ENCODE peak calls at places on chromosomes 13 and 19, in six cellular contexts. K is AG10803, O is K562, J is B cell, U is fibroblast of mammary gland, G is cardiac fibroblast. F is an unnamed sample.

GRCh38 chr19:1239796-1240737 is 1.5 kb upstream of the ATP5F1D start:
- DNase-seq in K (peak; percentile 82), O (peak; percentile 95), J (peak; percentile 85), U (peak; percentile 90), G (peak; percentile 95), F (peak; percentile 78)

GRCh38 chr13:95505265-95505664 is 47.3 kb upstream of the CLDN10 start:
- DNase-seq in K (no peak), O (no peak), J (no peak), U (no peak), G (no peak), F (no peak)

GRCh38 chr13:108963846-108964600 is 334.6 kb downstream of the MYO16 start:
- DNase-seq in K (peak; percentile 65), O (no peak), J (no peak), U (peak; percentile 55), G (peak; percentile 18), F (peak; percentile 53)

GRCh38 chr13:50124536-50125305 is 109.5 kb downstream of the KCNRG start:
- DNase-seq in K (peak; percentile 46), O (peak; percentile 94), J (peak; percentile 97), U (peak; percentile 38), G (peak; percentile 98), F (peak; percentile 22)

GRCh38 chr13:63910406-63910957 is 2494.8 kb upstream of the PCDH20 start:
- DNase-seq in K (no peak), O (no peak), J (no peak), U (no peak), G (peak; percentile 22), F (no peak)

GRCh38 chr13:92315265-92315664 is 911.3 kb upstream of the GPC6 start:
- DNase-seq in K (no peak), O (no peak), J (no peak), U (no peak), G (no peak), F (no peak)

GRCh38 chr13:37481005-37481857 is 117.3 kb downstream of the POSTN start:
- DNase-seq in K (peak; percentile 87), O (no peak), J (no peak), U (peak; percentile 62), G (peak; percentile 17), F (peak; percentile 53)

GRCh38 chr13:113445791-113446487 is 7.3 kb downstream of the ADPRHL1 start:
- DNase-seq in K (no peak), O (no peak), J (peak; percentile 77), U (no peak), G (no peak), F (no peak)

GRCh38 chr13:99854376-99854775 is 117.2 kb downstream of the ZIC5 start:
- DNase-seq in K (no peak), O (no peak), J (no peak), U (no peak), G (no peak), F (no peak)

GRCh38 chr19:46269085-46269484 is 27.8 kb upstream of the HIF3A start:
- DNase-seq in K (no peak), O (no peak), J (no peak), U (no peak), G (no peak), F (no peak)

GRCh38 chr13:101955764-101956163 is 446.1 kb downstream of the FGF14 start:
- DNase-seq in K (no peak), O (no peak), J (no peak), U (no peak), G (no peak), F (no peak)

GRCh38 chr19:35135389-35135909 is 590 bp upstream of the LGI4 start:
- DNase-seq in K (peak; percentile 51), O (peak; percentile 86), J (peak; percentile 69), U (peak; percentile 61), G (peak; percentile 74), F (peak; percentile 42)

GRCh38 chr19:38252385-38252784 is 3.8 kb downstream of the PPP1R14A start:
- DNase-seq in K (no peak), O (no peak), J (no peak), U (no peak), G (no peak), F (no peak)

GRCh38 chr13:25872871-25873607 is 178.8 kb downstream of the SHISA2 start:
- DNase-seq in K (no peak), O (peak; percentile 5), J (no peak), U (no peak), G (peak; percentile 15), F (no peak)

GRCh38 chr13:21674271-21675009 is 3.6 kb downstream of the FGF9 start:
- DNase-seq in K (no peak), O (no peak), J (no peak), U (no peak), G (no peak), F (no peak)

GRCh38 chr13:99969934-99970760 is 1.4 kb downstream of the ZIC5 start:
- DNase-seq in K (no peak), O (peak; percentile 82), J (no peak), U (peak; percentile 26), G (no peak), F (no peak)

GRCh38 chr13:42600943-42601342 is 27.0 kb downstream of the TNFSF11 start:
- DNase-seq in K (no peak), O (no peak), J (no peak), U (peak; percentile 35), G (no peak), F (no peak)

GRCh38 chr13:21124853-21125252 is 51.5 kb downstream of the SKA3 start:
- DNase-seq in K (peak; percentile 39), O (no peak), J (no peak), U (no peak), G (peak; percentile 75), F (no peak)

GRCh38 chr13:110887955-110888333 is 26.9 kb downstream of the ANKRD10 start:
- DNase-seq in K (no peak), O (no peak), J (no peak), U (no peak), G (no peak), F (no peak)

GRCh38 chr19:16778796-16779411 is 50.3 kb upstream of the SIN3B start:
- DNase-seq in K (peak; percentile 59), O (peak; percentile 80), J (peak; percentile 56), U (peak; percentile 70), G (peak; percentile 65), F (peak; percentile 56)

GRCh38 chr19:843836-844299 is 3.1 kb downstream of the PRTN3 start:
- DNase-seq in K (no peak), O (no peak), J (no peak), U (no peak), G (no peak), F (no peak)

GRCh38 chr19:7751157-7751783 is 3.9 kb upstream of the CD209 start:
- DNase-seq in K (no peak), O (no peak), J (peak; percentile 78), U (peak; percentile 18), G (no peak), F (no peak)

GRCh38 chr13:24270639-24271131 is 38.7 kb upstream of the C1QTNF9 start:
- DNase-seq in K (peak; percentile 48), O (no peak), J (peak; percentile 69), U (peak; percentile 48), G (peak; percentile 54), F (peak; percentile 51)

GRCh38 chr19:14473915-14474578 is 1.1 kb downstream of the PTGER1 start:
- DNase-seq in K (no peak), O (no peak), J (no peak), U (no peak), G (no peak), F (no peak)

GRCh38 chr13:105774739-105775460 is 760.6 kb downstream of the EFNB2 start:
- DNase-seq in K (no peak), O (no peak), J (no peak), U (no peak), G (no peak), F (no peak)

GRCh38 chr19:11293468-11294389 is 2.2 kb upstream of the TSPAN16 start:
- DNase-seq in K (peak; percentile 94), O (peak; percentile 90), J (peak; percentile 76), U (peak; percentile 89), G (peak; percentile 99), F (peak; percentile 88)

GRCh38 chr19:48738557-48739399 is 1.6 kb downstream of the RASIP1 start:
- DNase-seq in K (peak; percentile 45), O (peak; percentile 97), J (peak; percentile 92), U (peak; percentile 61), G (peak; percentile 88), F (peak; percentile 63)

GRCh38 chr19:48739400-48739825 is 997 bp downstream of the RASIP1 start:
- DNase-seq in K (no peak), O (peak; percentile 48), J (no peak), U (no peak), G (no peak), F (no peak)

GRCh38 chr19:48739835-48740704 is at the start of gene RASIP1:
- DNase-seq in K (no peak), O (no peak), J (no peak), U (no peak), G (no peak), F (no peak)

GRCh38 chr19:48741222-48741999 is 1.0 kb upstream of the RASIP1 start:
- DNase-seq in K (no peak), O (peak; percentile 89), J (no peak), U (no peak), G (no peak), F (no peak)

DNA sequence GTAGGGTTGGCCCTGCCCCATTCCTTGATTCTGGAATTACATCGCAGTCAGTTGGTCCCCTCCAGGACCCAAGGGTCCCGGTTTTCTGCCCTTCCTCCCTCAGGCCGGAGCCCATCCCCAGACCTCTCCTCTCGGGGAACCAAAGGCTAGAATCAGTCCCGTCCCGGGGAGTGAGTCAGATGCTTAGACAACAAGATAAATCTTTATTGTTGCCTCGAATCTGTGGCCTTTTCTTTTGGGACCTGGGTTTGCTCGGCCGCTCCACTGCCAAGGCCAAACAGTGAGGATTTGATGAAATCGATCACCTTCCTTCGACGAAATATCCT is 258 bp upstream of the RASIP1 start:
- DNase-seq in K (no peak), O (peak; percentile 67), J (no peak), U (no peak), G (no peak), F (no peak)
- TF ChIP-seq CTCF in K (no peak), O (no peak), J (no peak), U (no peak), G (no peak), F (no peak)

GRCh38 chr19:41570639-41571112 is 5.3 kb upstream of the CEACAM21 start:
- DNase-seq in K (peak; percentile 66), O (peak; percentile 88), J (peak; percentile 87), U (peak; percentile 62), G (peak; percentile 78), F (peak; percentile 54)
- TF ChIP-seq CTCF in K (peak; percentile 92), O (peak; percentile 90), J (peak; percentile 91), U (peak; percentile 89), G (peak; percentile 97), F (peak; percentile 92)

DNA sequence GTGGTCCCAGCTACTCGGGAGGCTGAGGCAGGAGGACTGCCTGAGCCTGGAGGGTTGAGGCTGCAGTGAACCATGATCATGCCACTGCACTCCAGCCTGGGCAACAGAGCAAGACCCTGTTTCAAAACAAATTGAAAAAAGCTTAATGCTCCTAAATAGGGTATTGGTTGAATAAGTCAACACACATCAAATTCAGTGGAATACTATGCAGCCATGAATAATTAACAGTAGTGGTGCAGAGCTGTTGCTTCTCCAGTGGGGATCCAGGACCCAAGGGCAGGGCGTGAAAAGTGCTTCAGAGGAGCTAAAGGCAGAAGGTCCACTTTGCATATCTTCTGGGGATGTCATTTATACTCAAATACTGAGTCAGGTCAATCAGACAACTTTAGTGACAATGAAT is 18.2 kb downstream of the SIGLEC8 start:
- DNase-seq in K (no peak), O (no peak), J (no peak), U (no peak), G (no peak), F (no peak)
- TF ChIP-seq CTCF in K (no peak), O (no peak), J (no peak), U (no peak), G (no peak), F (no peak)

GRCh38 chr13:78618411-78618810 is 15.1 kb upstream of the POU4F1 start:
- DNase-seq in K (no peak), O (no peak), J (no peak), U (no peak), G (no peak), F (no peak)
- TF ChIP-seq CTCF in K (no peak), O (no peak), J (no peak), U (no peak), G (no peak), F (no peak)